ENCODE peak calls at places on chromosomes 13 and 19, in seven cellular contexts. V is HEK293T; C is NCI-H2081; J is stimulated activated CD8-positive, alpha-beta memory T cell treated with anti-CD3 and anti-CD28 coated beads, Interleukin-4, amount 100 ng/mL, for 4 hours; U is CD4-positive, alpha-beta T cell; N is ascending aorta; B is NCI-H1417. G is an unnamed sample.

GRCh38 chr19:821976-822773 is 420 bp upstream of the PLPPR3 start:
- DNase-seq in V (no peak), N (no peak), J (no peak), B (peak), U (no peak), C (no peak), G (peak)

GRCh38 chr13:109919715-109920375 is 133.5 kb upstream of the IRS2 start:
- DNase-seq in B (no peak), C (no peak), V (no peak), N (no peak), U (no peak), J (no peak), G (no peak)

GRCh38 chr19:13843104-13843921 is 33.6 kb upstream of the NANOS3 start:
- DNase-seq in U (no peak), J (no peak), C (no peak), N (no peak), B (peak), V (no peak), G (peak)

GRCh38 chr19:53103141-53103902 is at the start of gene ZNF160:
- DNase-seq in N (peak), C (peak), J (peak), B (peak), V (peak), U (peak), G (peak)

GRCh38 chr13:35512271-35512920 is 35.9 kb upstream of the MAB21L1 start:
- DNase-seq in N (no peak), B (no peak), V (no peak), C (no peak), U (no peak), J (no peak), G (no peak)

GRCh38 chr13:70568571-70568970 is 460.3 kb upstream of the KLHL1 start:
- DNase-seq in B (peak), C (peak), U (no peak), V (peak), J (no peak), N (no peak), G (peak)

GRCh38 chr13:78768950-78769349 is 110.0 kb upstream of the OBI1 start:
- DNase-seq in N (no peak), J (no peak), B (no peak), U (no peak), V (no peak), C (no peak), G (no peak)

GRCh38 chr19:16771618-16772017 is 52.0 kb downstream of the NWD1 start:
- DNase-seq in B (peak), J (peak), V (peak), C (peak), U (peak), N (no peak), G (peak)

GRCh38 chr13:106490887-106491321 is 44.6 kb downstream of the EFNB2 start:
- DNase-seq in N (no peak), B (no peak), U (no peak), V (no peak), C (no peak), J (no peak), G (no peak)

GRCh38 chr13:59441596-59442280 is 722.0 kb downstream of the DIAPH3 start:
- DNase-seq in C (no peak), N (no peak), B (no peak), V (no peak), J (no peak), U (no peak), G (no peak)

GRCh38 chr13:113427562-113428468 is 25.5 kb downstream of the ADPRHL1 start:
- DNase-seq in B (no peak), N (no peak), U (no peak), V (no peak), J (no peak), C (no peak), G (no peak)

GRCh38 chr19:30512748-30513389 is 140.7 kb downstream of the ZNF536 start:
- DNase-seq in B (peak), J (no peak), V (no peak), U (no peak), C (no peak), N (no peak), G (no peak)